ENCODE peak calls at places on chromosomes 6 and 20, in four cellular contexts. One of them, this sample, is unnamed.

GRCh38 chr6:158869604-158870417 is 50.6 kb upstream of the EZR start:
- DNase-seq in AG08396: peak; percentile 94
- DNase-seq in ovary: peak; percentile 87
- DNase-seq in Panc1: peak; percentile 94
- DNase-seq in this sample: peak; percentile 86

GRCh38 chr20:51554538-51555165 is 12.1 kb upstream of the NFATC2 start:
- DNase-seq in AG08396: no peak
- DNase-seq in ovary: no peak
- DNase-seq in Panc1: no peak
- DNase-seq in this sample: no peak

GRCh38 chr20:33343521-33343920 is 57.8 kb downstream of the CDK5RAP1 start:
- DNase-seq in AG08396: no peak
- DNase-seq in ovary: no peak
- DNase-seq in Panc1: no peak
- DNase-seq in this sample: no peak

GRCh38 chr6:90135672-90136071 is 161.0 kb downstream of the BACH2 start:
- DNase-seq in AG08396: peak; percentile 8
- DNase-seq in ovary: no peak
- DNase-seq in Panc1: no peak
- DNase-seq in this sample: no peak

GRCh38 chr6:41470341-41471063 is 75.7 kb upstream of the FOXP4 start:
- DNase-seq in AG08396: no peak
- DNase-seq in ovary: peak; percentile 51
- DNase-seq in Panc1: no peak
- DNase-seq in this sample: no peak

GRCh38 chr20:19368351-19368750 is 155.9 kb downstream of the SLC24A3 start:
- DNase-seq in AG08396: no peak
- DNase-seq in ovary: no peak
- DNase-seq in Panc1: no peak
- DNase-seq in this sample: no peak

GRCh38 chr6:33785766-33786165 is 3.2 kb downstream of the LEMD2 start:
- DNase-seq in AG08396: no peak
- DNase-seq in ovary: no peak
- DNase-seq in Panc1: no peak
- DNase-seq in this sample: no peak

GRCh38 chr6:25172819-25173218 is 106.4 kb upstream of the CARMIL1 start:
- DNase-seq in AG08396: peak; percentile 79
- DNase-seq in ovary: no peak
- DNase-seq in Panc1: no peak
- DNase-seq in this sample: peak; percentile 69

GRCh38 chr6:41167173-41167963 is 4.5 kb upstream of the TREM2 start:
- DNase-seq in AG08396: peak; percentile 38
- DNase-seq in ovary: no peak
- DNase-seq in Panc1: no peak
- DNase-seq in this sample: no peak

GRCh38 chr6:47076422-47077344 is 34.6 kb upstream of the ADGRF1 start:
- DNase-seq in AG08396: no peak
- DNase-seq in ovary: peak; percentile 80
- DNase-seq in Panc1: no peak
- DNase-seq in this sample: no peak

GRCh38 chr20:2285618-2286017 is 10.2 kb upstream of the TGM3 start:
- DNase-seq in AG08396: no peak
- DNase-seq in ovary: no peak
- DNase-seq in Panc1: no peak
- DNase-seq in this sample: no peak

GRCh38 chr6:38688579-38689087 is 14.3 kb downstream of the GLO1 start:
- DNase-seq in AG08396: no peak
- DNase-seq in ovary: no peak
- DNase-seq in Panc1: no peak
- DNase-seq in this sample: no peak

GRCh38 chr20:19945732-19946670 is 71.2 kb upstream of the NAA20 start:
- DNase-seq in AG08396: no peak
- DNase-seq in ovary: no peak
- DNase-seq in Panc1: no peak
- DNase-seq in this sample: no peak

GRCh38 chr6:73969982-73970960 is 274.3 kb downstream of the CD109 start:
- DNase-seq in AG08396: peak; percentile 58
- DNase-seq in ovary: no peak
- DNase-seq in Panc1: peak; percentile 35
- DNase-seq in this sample: no peak

GRCh38 chr6:130810307-130811030 is 16.7 kb upstream of the SMLR1 start:
- DNase-seq in AG08396: peak; percentile 12
- DNase-seq in ovary: no peak
- DNase-seq in Panc1: no peak
- DNase-seq in this sample: no peak

GRCh38 chr6:166707045-166707444 is 80.0 kb upstream of the RPS6KA2 start:
- DNase-seq in AG08396: no peak
- DNase-seq in ovary: no peak
- DNase-seq in Panc1: no peak
- DNase-seq in this sample: no peak

GRCh38 chr6:134182528-134182927 is 130.1 kb upstream of the SLC2A12 start:
- DNase-seq in AG08396: no peak
- DNase-seq in ovary: no peak
- DNase-seq in Panc1: no peak
- DNase-seq in this sample: no peak

GRCh38 chr6:30071858-30072257 is 3.7 kb downstream of the RNF39 start:
- DNase-seq in AG08396: no peak
- DNase-seq in ovary: no peak
- DNase-seq in Panc1: no peak
- DNase-seq in this sample: no peak

GRCh38 chr20:60262967-60263603 is 304.9 kb downstream of the CDH26 start:
- DNase-seq in AG08396: no peak
- DNase-seq in ovary: no peak
- DNase-seq in Panc1: peak; percentile 22
- DNase-seq in this sample: peak; percentile 35

GRCh38 chr6:124953808-124954207 is 8.4 kb upstream of the RNF217 start:
- DNase-seq in AG08396: no peak
- DNase-seq in ovary: no peak
- DNase-seq in Panc1: no peak
- DNase-seq in this sample: no peak

GRCh38 chr20:1471242-1471641 is 4.6 kb upstream of the NSFL1C start:
- DNase-seq in AG08396: no peak
- DNase-seq in ovary: no peak
- DNase-seq in Panc1: no peak
- DNase-seq in this sample: no peak

GRCh38 chr6:15842718-15843117 is 179.9 kb upstream of the DTNBP1 start:
- DNase-seq in AG08396: no peak
- DNase-seq in ovary: peak; percentile 10
- DNase-seq in Panc1: no peak
- DNase-seq in this sample: no peak

GRCh38 chr20:38084425-38084951 is 50.9 kb downstream of the RPRD1B start:
- DNase-seq in AG08396: peak; percentile 64
- DNase-seq in ovary: no peak
- DNase-seq in Panc1: no peak
- DNase-seq in this sample: no peak

GRCh38 chr6:1436334-1437306 is 47.2 kb downstream of the FOXF2 start:
- DNase-seq in AG08396: peak; percentile 83
- DNase-seq in ovary: no peak
- DNase-seq in Panc1: peak; percentile 53
- DNase-seq in this sample: peak; percentile 19

GRCh38 chr20:24289737-24290481 is 179.5 kb upstream of the SYNDIG1 start:
- DNase-seq in AG08396: no peak
- DNase-seq in ovary: no peak
- DNase-seq in Panc1: no peak
- DNase-seq in this sample: no peak

GRCh38 chr6:156933201-156934053 is 156.2 kb downstream of the ARID1B start:
- DNase-seq in AG08396: no peak
- DNase-seq in ovary: no peak
- DNase-seq in Panc1: no peak
- DNase-seq in this sample: no peak